ENCODE peak calls at places on chromosome 17, in four cellular contexts. L is IMR-90, C is heart left ventricle, W is cardiac fibroblast. N is an unnamed sample.

GRCh38 chr17:67637901-67638641 is 79.7 kb upstream of the NOL11 start:
- DNase-seq in C (no peak), L (no peak), W (no peak), N (no peak)

GRCh38 chr17:76884995-76885896 is 17.0 kb downstream of the MGAT5B start:
- DNase-seq in W (no peak), L (no peak), C (no peak), N (no peak)

GRCh38 chr17:27153005-27153404 is 140.9 kb upstream of the WSB1 start:
- DNase-seq in L (peak), C (no peak), W (peak), N (no peak)

GRCh38 chr17:10987786-10988185 is 149.9 kb upstream of the PIRT start:
- DNase-seq in L (no peak), C (no peak), W (no peak), N (no peak)

GRCh38 chr17:15413101-15413750 is 54.2 kb downstream of the CDRT4 start:
- DNase-seq in L (no peak), C (no peak), W (no peak), N (no peak)

GRCh38 chr17:60355663-60356594 is 36.0 kb downstream of the USP32 start:
- DNase-seq in W (peak), L (no peak), C (no peak), N (no peak)

GRCh38 chr17:41539979-41540701 is 12.0 kb upstream of the KRT19 start:
- DNase-seq in C (no peak), W (no peak), L (no peak), N (no peak)

GRCh38 chr17:29368926-29369325 is 21.2 kb upstream of the TAOK1 start:
- DNase-seq in C (peak), W (peak), L (peak), N (no peak)

GRCh38 chr17:74892013-74892841 is 1.2 kb downstream of the FADS6 start:
- DNase-seq in C (no peak), L (no peak), W (no peak), N (peak)

GRCh38 chr17:21242026-21242700 is 11.0 kb downstream of the NATD1 start:
- DNase-seq in L (no peak), C (no peak), W (no peak), N (peak)

GRCh38 chr17:62750502-62751349 is 57.4 kb downstream of the MARCHF10 start:
- DNase-seq in W (no peak), L (peak), C (no peak), N (peak)

GRCh38 chr17:9247401-9247938 is 226.2 kb downstream of the NTN1 start:
- DNase-seq in W (no peak), L (no peak), C (no peak), N (no peak)

GRCh38 chr17:5115673-5116651 is at the start of gene USP6:
- DNase-seq in C (peak), W (no peak), L (no peak), N (no peak)

GRCh38 chr17:42698736-42699414 is 16.5 kb downstream of the CNTNAP1 start:
- DNase-seq in L (peak), C (peak), W (peak), N (peak)

GRCh38 chr17:41163828-41164227 is 3.3 kb upstream of the KRTAP4-4 start:
- DNase-seq in W (no peak), L (no peak), C (no peak), N (peak)

GRCh38 chr17:65742433-65743312 is 181.2 kb upstream of the AXIN2 start:
- DNase-seq in W (peak), L (peak), C (no peak), N (peak)

GRCh38 chr17:56886288-56886721 is 27.5 kb downstream of the TRIM25 start:
- DNase-seq in L (no peak), W (no peak), C (no peak), N (no peak)

GRCh38 chr17:30788918-30789317 is 35.6 kb downstream of the CRLF3 start:
- DNase-seq in W (peak), C (no peak), L (peak), N (no peak)

GRCh38 chr17:66990047-66990446 is 25.5 kb downstream of the CACNG4 start:
- DNase-seq in L (no peak), W (no peak), C (no peak), N (no peak)

GRCh38 chr17:36845916-36846315 is 91.4 kb upstream of the LHX1 start:
- DNase-seq in L (no peak), W (no peak), C (no peak), N (no peak)

GRCh38 chr17:73261952-73262675 is 434 bp upstream of the CPSF4L start:
- DNase-seq in L (no peak), C (no peak), W (no peak), N (no peak)

GRCh38 chr17:16943541-16944333 is 28.2 kb downstream of the TNFRSF13B start:
- DNase-seq in W (no peak), C (no peak), L (no peak), N (no peak)

GRCh38 chr17:17098426-17099035 is 56.3 kb downstream of the MPRIP start:
- DNase-seq in L (peak), W (peak), C (peak), N (no peak)

GRCh38 chr17:6815775-6816174 is 15.8 kb downstream of the TEKT1 start:
- DNase-seq in W (no peak), C (no peak), L (no peak), N (no peak)

GRCh38 chr17:46772879-46773620 is 45.4 kb downstream of the WNT3 start:
- DNase-seq in W (no peak), L (no peak), C (no peak), N (no peak)

GRCh38 chr17:76223802-76224201 is 16.5 kb downstream of the RNF157 start:
- DNase-seq in L (no peak), C (no peak), W (no peak), N (no peak)

GRCh38 chr17:57984936-57985674 is 2.9 kb downstream of the VEZF1 start:
- DNase-seq in L (no peak), C (no peak), W (no peak), N (no peak)

GRCh38 chr17:9356488-9356911 is 219.1 kb downstream of the STX8 start:
- DNase-seq in L (no peak), C (no peak), W (peak), N (no peak)

GRCh38 chr17:43215341-43215740 is 3.7 kb downstream of the TMEM106A start:
- DNase-seq in C (no peak), W (no peak), L (no peak), N (no peak)

GRCh38 chr17:67359960-67360817 is 6.2 kb downstream of the PSMD12 start:
- DNase-seq in L (peak), W (peak), C (no peak), N (peak)

GRCh38 chr17:78707016-78707415 is 75.1 kb downstream of the CYTH1 start:
- DNase-seq in L (no peak), W (no peak), C (no peak), N (no peak)

GRCh38 chr17:10182785-10183184 is 15.6 kb downstream of the GAS7 start:
- DNase-seq in L (no peak), W (no peak), C (no peak), N (no peak)

GRCh38 chr17:65978881-65979280 is 213.1 kb downstream of the CEP112 start:
- DNase-seq in C (no peak), L (peak), W (no peak), N (peak)

GRCh38 chr17:6048486-6048885 is 21.7 kb upstream of the WSCD1 start:
- DNase-seq in C (no peak), L (no peak), W (no peak), N (no peak)

GRCh38 chr17:20922128-20922670 is 120.6 kb downstream of the USP22 start:
- DNase-seq in W (peak), C (peak), L (peak), N (peak)

GRCh38 chr17:41322264-41322902 is 6.9 kb upstream of the KRTAP17-1 start:
- DNase-seq in W (peak), L (peak), C (no peak), N (peak)

DNA sequence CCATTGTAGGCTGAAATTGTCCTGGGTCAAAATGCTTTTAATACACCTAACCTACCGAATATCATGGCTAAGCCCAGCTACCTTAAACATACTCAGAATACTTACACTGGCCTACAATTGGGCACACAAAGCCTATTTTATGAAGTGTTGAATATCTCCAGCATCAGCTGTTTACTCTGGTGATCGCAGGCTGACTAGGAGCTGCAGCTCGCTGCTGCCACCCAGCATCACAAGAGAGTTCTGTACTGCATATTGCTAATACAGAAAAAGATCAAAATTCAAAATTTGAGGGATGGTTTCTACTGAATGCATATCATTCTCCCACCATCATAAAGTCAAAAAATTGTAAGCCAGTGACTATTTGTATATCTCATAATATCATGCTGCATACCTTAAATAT is 55.3 kb downstream of the ULK2 start:
- DNase-seq in C (no peak), L (peak), W (peak), N (peak)
- TF ChIP-seq CTCF in C (no peak), L (peak), W (peak), N (peak)

GRCh38 chr17:81033535-81034167 is 1.3 kb upstream of the BAIAP2 start:
- DNase-seq in L (no peak), C (no peak), W (no peak), N (no peak)

GRCh38 chr17:81034168-81034777 is 678 bp upstream of the BAIAP2 start:
- DNase-seq in C (no peak), L (no peak), W (no peak), N (no peak)

GRCh38 chr17:81031571-81032550 is 3.1 kb upstream of the BAIAP2 start:
- DNase-seq in L (no peak), W (no peak), C (no peak), N (no peak)

GRCh38 chr17:81030726-81031570 is 4.0 kb upstream of the BAIAP2 start:
- DNase-seq in W (peak), L (no peak), C (peak), N (no peak)

GRCh38 chr17:81032641-81033422 is 2.1 kb upstream of the BAIAP2 start:
- DNase-seq in C (no peak), L (no peak), W (no peak), N (no peak)
- H3K4me3 ChIP-seq in C (peak), L (no peak), W (no peak), N (no peak)

DNA sequence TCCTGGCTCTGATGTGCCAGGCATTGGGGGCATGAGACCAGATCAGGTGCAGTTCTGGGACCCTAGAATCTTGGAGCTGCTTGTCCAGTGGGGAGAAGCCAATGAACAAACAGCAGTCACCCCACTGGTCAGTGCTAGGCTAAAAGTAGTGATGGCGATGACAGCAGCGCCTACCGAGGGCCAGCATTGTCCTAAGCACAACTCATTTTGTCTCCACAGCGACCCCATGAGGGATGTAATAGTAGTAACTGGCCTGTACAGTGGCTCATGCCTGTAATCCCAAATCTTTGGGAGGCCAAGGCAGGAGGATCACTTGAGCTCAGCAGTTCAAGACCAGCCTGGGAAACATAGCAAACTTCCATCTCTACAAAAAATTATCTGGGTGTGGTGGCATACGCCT is 6.2 kb downstream of the SMCR8 start:
- DNase-seq in L (no peak), W (no peak), C (no peak), N (no peak)
- TF ChIP-seq CTCF in L (peak), W (peak), C (peak), N (no peak)

GRCh38 chr17:12122091-12122490 is 101.4 kb downstream of the MAP2K4 start:
- DNase-seq in W (no peak), C (no peak), L (no peak), N (no peak)
- H3K4me3 ChIP-seq in W (no peak), C (no peak), L (no peak), N (peak)

GRCh38 chr17:64017381-64017980 is 3.0 kb downstream of the ICAM2 start:
- DNase-seq in C (no peak), L (no peak), W (no peak), N (no peak)
- TF ChIP-seq CTCF in C (peak), L (peak), W (peak), N (peak)

GRCh38 chr17:47850692-47851573 is at the start of gene SP6:
- DNase-seq in C (peak), W (peak), L (peak), N (peak)

GRCh38 chr17:47848198-47848513 is 2.8 kb downstream of the SP6 start:
- DNase-seq in W (no peak), L (no peak), C (no peak), N (no peak)

GRCh38 chr17:47851764-47852112 is 775 bp upstream of the SP6 start:
- DNase-seq in C (no peak), W (no peak), L (no peak), N (no peak)

GRCh38 chr17:47852113-47852949 is 1.4 kb upstream of the SP6 start:
- DNase-seq in W (no peak), C (no peak), L (no peak), N (peak)

DNA sequence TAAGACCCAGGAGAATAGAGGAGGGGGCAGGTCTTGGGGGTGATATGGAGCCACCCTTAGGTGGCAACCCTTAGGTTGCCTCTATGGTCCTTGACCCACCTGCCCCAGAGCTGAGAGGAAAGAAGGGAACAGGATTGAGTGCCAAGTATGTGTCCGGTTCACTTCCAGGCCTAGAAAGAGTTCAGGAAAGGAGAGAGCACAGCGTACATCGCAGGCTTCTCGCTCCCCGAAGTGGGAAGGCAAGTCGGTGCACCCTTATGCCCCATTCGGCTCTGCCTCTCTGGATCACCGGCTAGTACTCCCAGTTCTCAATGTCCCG is 631 bp downstream of the SP6 start:
- DNase-seq in C (no peak), L (no peak), W (no peak), N (no peak)
- H3K4me3 ChIP-seq in C (peak), L (no peak), W (no peak), N (no peak)